ENCODE peak calls at places on chromosomes 6 and 20, in four cellular contexts. W is OCI-LY7, X is Karpas-422, U is hepatocyte. H is an unnamed sample.

GRCh38 chr6:168623736-168624135 is 182.8 kb downstream of the SMOC2 start:
- DNase-seq in W (no peak), X (no peak), U (no peak), H (no peak)

GRCh38 chr6:19838442-19839236 is 1.5 kb downstream of the ID4 start:
- DNase-seq in W (peak), X (no peak), U (peak), H (peak)

GRCh38 chr6:167103041-167103816 is 19.7 kb upstream of the CCR6 start:
- DNase-seq in W (peak), X (no peak), U (no peak), H (no peak)

GRCh38 chr20:13012886-13013285 is 4.1 kb downstream of the SPTLC3 start:
- DNase-seq in W (no peak), X (no peak), U (no peak), H (no peak)

GRCh38 chr6:54135665-54136370 is 24.6 kb downstream of the MLIP start:
- DNase-seq in W (no peak), X (no peak), U (peak), H (peak)

GRCh38 chr6:166570929-166571699 is 15.4 kb downstream of the RAMACL start:
- DNase-seq in W (no peak), X (no peak), U (no peak), H (no peak)

GRCh38 chr20:37243076-37243936 is 18.3 kb downstream of the GHRH start:
- DNase-seq in W (no peak), X (no peak), U (no peak), H (no peak)

GRCh38 chr20:17835240-17835940 is 133.2 kb downstream of the SNX5 start:
- DNase-seq in W (no peak), X (no peak), U (peak), H (peak)

GRCh38 chr6:12769556-12770255 is 53.1 kb downstream of the PHACTR1 start:
- DNase-seq in W (no peak), X (no peak), U (no peak), H (peak)
- H2AFZ ChIP-seq in W (no peak), X (no peak), U (no peak), H (no peak)

GRCh38 chr6:49949062-49949461 is 14.9 kb downstream of the DEFB114 start:
- DNase-seq in W (no peak), X (no peak), U (no peak), H (no peak)
- H3K4me2 ChIP-seq in W (no peak), X (no peak), U (peak), H (no peak)

GRCh38 chr6:87151786-87152527 is 3.4 kb upstream of the ZNF292 start:
- DNase-seq in W (peak), X (peak), U (peak), H (peak)
- H2AFZ ChIP-seq in W (peak), X (peak), U (peak), H (peak)

GRCh38 chr6:24646771-24647170 is 780 bp upstream of the KIAA0319 start:
- DNase-seq in W (no peak), X (no peak), U (peak), H (no peak)
- H3K4me2 ChIP-seq in W (peak), X (peak), U (peak), H (no peak)

GRCh38 chr6:30804333-30804732 is 60.0 kb upstream of the IER3 start:
- DNase-seq in W (no peak), X (no peak), U (no peak), H (no peak)
- H2AFZ ChIP-seq in W (no peak), X (no peak), U (no peak), H (no peak)

GRCh38 chr6:1763411-1763810 is 153.7 kb downstream of the FOXC1 start:
- DNase-seq in W (no peak), X (no peak), U (no peak), H (no peak)
- H3K4me2 ChIP-seq in W (no peak), X (no peak), U (no peak), H (no peak)

GRCh38 chr6:22904413-22904812 is 335.0 kb downstream of the HDGFL1 start:
- DNase-seq in W (no peak), X (no peak), U (no peak), H (no peak)

GRCh38 chr6:22896716-22897115 is 327.4 kb downstream of the HDGFL1 start:
- DNase-seq in W (no peak), X (no peak), U (no peak), H (no peak)

DNA sequence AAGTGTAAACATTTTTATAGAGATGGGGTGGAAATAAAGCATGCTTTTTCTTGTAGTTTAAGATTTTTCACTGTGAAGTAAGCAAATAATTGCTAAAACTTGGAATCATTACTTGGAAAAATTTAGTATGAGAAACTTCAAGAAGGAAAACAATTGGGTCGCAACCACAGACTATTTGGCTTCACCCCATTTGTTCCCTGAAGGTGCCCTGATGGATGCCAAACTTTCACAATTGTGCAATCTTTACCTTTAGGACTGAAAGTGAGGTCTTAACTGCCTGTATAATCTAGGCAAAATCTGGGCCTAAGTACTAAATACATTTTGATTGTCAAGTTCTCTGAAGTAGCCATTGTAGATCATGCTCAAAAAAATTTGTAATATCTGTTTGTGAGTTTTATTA is 330.1 kb downstream of the HDGFL1 start:
- DNase-seq in W (no peak), X (no peak), U (no peak), H (peak)
- H2AFZ ChIP-seq in W (no peak), X (no peak), U (no peak), H (no peak)

DNA sequence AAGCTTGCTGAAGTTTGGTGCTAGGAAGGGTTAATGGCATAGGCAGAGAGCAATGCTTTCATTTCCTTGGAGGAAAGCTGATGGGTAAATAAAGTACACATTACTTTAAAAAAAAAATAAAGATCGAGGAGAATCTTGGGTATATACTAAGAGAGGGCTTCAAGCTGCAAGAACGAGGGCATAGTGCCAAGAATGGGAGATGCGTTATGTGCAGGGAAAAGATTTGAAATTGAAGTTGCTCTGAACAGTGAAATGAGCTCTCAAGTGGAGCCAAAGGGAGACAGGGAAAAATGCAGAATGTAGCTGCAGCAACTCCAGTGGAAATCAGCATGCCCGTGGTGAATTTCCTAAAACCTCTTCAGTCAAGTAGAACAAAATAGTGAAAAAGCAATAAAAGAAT is 11.4 kb upstream of the COL9A1 start:
- DNase-seq in W (no peak), X (no peak), U (peak), H (no peak)
- H3K4me2 ChIP-seq in W (no peak), X (no peak), U (no peak), H (no peak)

DNA sequence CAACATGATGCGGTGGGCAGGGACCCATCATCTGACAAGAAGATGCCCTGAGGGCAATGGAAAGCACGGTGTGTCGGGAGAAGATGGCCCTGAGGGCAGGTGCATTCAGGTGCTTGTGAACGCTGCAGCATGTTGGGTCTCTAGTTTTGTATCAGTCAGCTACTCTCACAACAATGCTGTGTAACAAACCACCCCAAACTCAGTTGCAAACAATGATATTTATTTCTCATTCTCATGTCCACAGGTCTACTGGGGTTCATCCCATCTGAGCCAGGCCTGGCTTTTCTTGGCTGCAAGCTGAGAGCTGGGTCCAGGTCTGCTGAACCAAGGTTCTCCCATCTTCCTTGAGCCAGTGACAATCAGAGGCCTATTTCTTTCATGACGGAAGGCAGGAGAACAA is 461.6 kb downstream of the PREX1 start:
- DNase-seq in W (no peak), X (no peak), U (no peak), H (no peak)
- H2AFZ ChIP-seq in W (no peak), X (no peak), U (no peak), H (no peak)

H was measured in fibroblast of lung.